ENCODE peak calls at places on chromosomes 11 and 22, in six cellular contexts. One of them, this sample, is unnamed.
A peak's percentile ranks its signal among the peaks of the same experiment; 100 is the strongest.

GRCh38 chr11:60570970-60571369 is 55.8 kb downstream of the MS4A13 start:
- DNase-seq in bronchial epithelial cell: no peak
- DNase-seq in progenitor cell of endocrine pancreas: no peak
- DNase-seq in psoas muscle: no peak
- DNase-seq in fibroblast of pulmonary artery: no peak
- DNase-seq in endodermal cell: no peak
- DNase-seq in this sample: no peak

GRCh38 chr11:85682330-85683305 is 3.4 kb downstream of the CCDC89 start:
- DNase-seq in bronchial epithelial cell: no peak
- DNase-seq in fibroblast of pulmonary artery: peak; percentile 52
- DNase-seq in psoas muscle: peak; percentile 75
- DNase-seq in progenitor cell of endocrine pancreas: no peak
- DNase-seq in endodermal cell: no peak
- DNase-seq in this sample: no peak

GRCh38 chr11:117877120-117877784 is 794 bp upstream of the FXYD6 start:
- DNase-seq in endodermal cell: peak; percentile 68
- DNase-seq in psoas muscle: no peak
- DNase-seq in fibroblast of pulmonary artery: no peak
- DNase-seq in progenitor cell of endocrine pancreas: no peak
- DNase-seq in bronchial epithelial cell: no peak
- DNase-seq in this sample: no peak

GRCh38 chr11:81207421-81208054 is 1526.1 kb downstream of the FAM181B start:
- DNase-seq in fibroblast of pulmonary artery: no peak
- DNase-seq in psoas muscle: no peak
- DNase-seq in bronchial epithelial cell: no peak
- DNase-seq in progenitor cell of endocrine pancreas: no peak
- DNase-seq in endodermal cell: peak; percentile 43
- DNase-seq in this sample: no peak

GRCh38 chr22:22397292-22397870 is 111.2 kb downstream of the ZNF280B start:
- DNase-seq in fibroblast of pulmonary artery: peak; percentile 35
- DNase-seq in progenitor cell of endocrine pancreas: no peak
- DNase-seq in bronchial epithelial cell: peak; percentile 40
- DNase-seq in endodermal cell: peak; percentile 70
- DNase-seq in psoas muscle: peak; percentile 33
- DNase-seq in this sample: peak; percentile 18

GRCh38 chr11:13135385-13136271 is 126.5 kb downstream of the RASSF10 start:
- DNase-seq in fibroblast of pulmonary artery: peak; percentile 71
- DNase-seq in progenitor cell of endocrine pancreas: no peak
- DNase-seq in psoas muscle: no peak
- DNase-seq in endodermal cell: no peak
- DNase-seq in bronchial epithelial cell: no peak
- DNase-seq in this sample: no peak

GRCh38 chr11:105867742-105868141 is 154.3 kb downstream of the MSANTD4 start:
- DNase-seq in fibroblast of pulmonary artery: no peak
- DNase-seq in bronchial epithelial cell: peak; percentile 63
- DNase-seq in endodermal cell: no peak
- DNase-seq in psoas muscle: no peak
- DNase-seq in progenitor cell of endocrine pancreas: no peak
- DNase-seq in this sample: no peak

GRCh38 chr22:45468872-45469572 is 33.7 kb upstream of the FBLN1 start:
- DNase-seq in endodermal cell: no peak
- DNase-seq in progenitor cell of endocrine pancreas: no peak
- DNase-seq in psoas muscle: no peak
- DNase-seq in bronchial epithelial cell: peak; percentile 78
- DNase-seq in fibroblast of pulmonary artery: peak; percentile 19
- DNase-seq in this sample: no peak

GRCh38 chr11:60718524-60719316 is 5.8 kb upstream of the MS4A18 start:
- DNase-seq in bronchial epithelial cell: no peak
- DNase-seq in endodermal cell: no peak
- DNase-seq in fibroblast of pulmonary artery: no peak
- DNase-seq in progenitor cell of endocrine pancreas: no peak
- DNase-seq in psoas muscle: no peak
- DNase-seq in this sample: no peak

GRCh38 chr11:130170345-130170744 is 10.8 kb downstream of the ST14 start:
- DNase-seq in bronchial epithelial cell: no peak
- DNase-seq in progenitor cell of endocrine pancreas: no peak
- DNase-seq in endodermal cell: no peak
- DNase-seq in fibroblast of pulmonary artery: no peak
- DNase-seq in psoas muscle: no peak
- DNase-seq in this sample: no peak

GRCh38 chr11:46388619-46389449 is 2.7 kb downstream of the CHRM4 start:
- DNase-seq in psoas muscle: no peak
- DNase-seq in fibroblast of pulmonary artery: no peak
- DNase-seq in progenitor cell of endocrine pancreas: no peak
- DNase-seq in endodermal cell: peak; percentile 88
- DNase-seq in bronchial epithelial cell: no peak
- DNase-seq in this sample: no peak

GRCh38 chr11:88300888-88301477 is 36.6 kb downstream of the CTSC start:
- DNase-seq in fibroblast of pulmonary artery: no peak
- DNase-seq in psoas muscle: no peak
- DNase-seq in bronchial epithelial cell: no peak
- DNase-seq in endodermal cell: peak; percentile 83
- DNase-seq in progenitor cell of endocrine pancreas: no peak
- DNase-seq in this sample: no peak

GRCh38 chr11:113667801-113668200 is 38.3 kb downstream of the TMPRSS5 start:
- DNase-seq in psoas muscle: no peak
- DNase-seq in fibroblast of pulmonary artery: no peak
- DNase-seq in progenitor cell of endocrine pancreas: no peak
- DNase-seq in endodermal cell: peak; percentile 10
- DNase-seq in bronchial epithelial cell: no peak
- DNase-seq in this sample: no peak

GRCh38 chr22:36068776-36069344 is 40.2 kb upstream of the RBFOX2 start:
- DNase-seq in bronchial epithelial cell: peak; percentile 48
- DNase-seq in progenitor cell of endocrine pancreas: no peak
- DNase-seq in psoas muscle: no peak
- DNase-seq in endodermal cell: no peak
- DNase-seq in fibroblast of pulmonary artery: no peak
- DNase-seq in this sample: no peak

GRCh38 chr22:18955696-18956095 is 19.6 kb upstream of the PRODH start:
- DNase-seq in fibroblast of pulmonary artery: no peak
- DNase-seq in bronchial epithelial cell: no peak
- DNase-seq in endodermal cell: no peak
- DNase-seq in psoas muscle: no peak
- DNase-seq in progenitor cell of endocrine pancreas: no peak
- DNase-seq in this sample: no peak

GRCh38 chr11:67572747-67573419 is 10.7 kb upstream of the GSTP1 start:
- DNase-seq in progenitor cell of endocrine pancreas: peak; percentile 48
- DNase-seq in bronchial epithelial cell: peak; percentile 55
- DNase-seq in fibroblast of pulmonary artery: peak; percentile 65
- DNase-seq in psoas muscle: peak; percentile 49
- DNase-seq in endodermal cell: peak; percentile 84
- DNase-seq in this sample: no peak

GRCh38 chr11:103450241-103450640 is 341.0 kb downstream of the DYNC2H1 start:
- DNase-seq in progenitor cell of endocrine pancreas: no peak
- DNase-seq in psoas muscle: no peak
- DNase-seq in endodermal cell: no peak
- DNase-seq in bronchial epithelial cell: no peak
- DNase-seq in fibroblast of pulmonary artery: no peak
- DNase-seq in this sample: no peak

GRCh38 chr11:68358416-68358815 is 46.0 kb downstream of the LRP5 start:
- DNase-seq in endodermal cell: no peak
- DNase-seq in fibroblast of pulmonary artery: no peak
- DNase-seq in bronchial epithelial cell: no peak
- DNase-seq in progenitor cell of endocrine pancreas: no peak
- DNase-seq in psoas muscle: no peak
- DNase-seq in this sample: no peak

GRCh38 chr11:877565-877964 is 33.0 kb downstream of the CHID1 start:
- DNase-seq in bronchial epithelial cell: no peak
- DNase-seq in fibroblast of pulmonary artery: no peak
- DNase-seq in progenitor cell of endocrine pancreas: no peak
- DNase-seq in psoas muscle: no peak
- DNase-seq in endodermal cell: peak; percentile 89
- DNase-seq in this sample: peak; percentile 43

GRCh38 chr22:27782065-27782464 is 19.5 kb downstream of the MN1 start:
- DNase-seq in endodermal cell: no peak
- DNase-seq in fibroblast of pulmonary artery: no peak
- DNase-seq in bronchial epithelial cell: no peak
- DNase-seq in progenitor cell of endocrine pancreas: no peak
- DNase-seq in psoas muscle: peak; percentile 83
- DNase-seq in this sample: no peak

GRCh38 chr22:26432619-26433311 is 3.7 kb downstream of the ASPHD2 start:
- DNase-seq in endodermal cell: no peak
- DNase-seq in progenitor cell of endocrine pancreas: no peak
- DNase-seq in psoas muscle: no peak
- DNase-seq in fibroblast of pulmonary artery: no peak
- DNase-seq in bronchial epithelial cell: no peak
- DNase-seq in this sample: no peak

GRCh38 chr11:73152086-73152853 is 10.2 kb upstream of the FCHSD2 start:
- DNase-seq in progenitor cell of endocrine pancreas: no peak
- DNase-seq in fibroblast of pulmonary artery: no peak
- DNase-seq in endodermal cell: peak; percentile 11
- DNase-seq in psoas muscle: no peak
- DNase-seq in bronchial epithelial cell: no peak
- DNase-seq in this sample: no peak

GRCh38 chr11:35013514-35014191 is 97.2 kb downstream of the PDHX start:
- DNase-seq in fibroblast of pulmonary artery: peak; percentile 29
- DNase-seq in endodermal cell: no peak
- DNase-seq in bronchial epithelial cell: no peak
- DNase-seq in progenitor cell of endocrine pancreas: no peak
- DNase-seq in psoas muscle: no peak
- DNase-seq in this sample: no peak

GRCh38 chr11:63889344-63889743 is 27.6 kb downstream of the RCOR2 start:
- DNase-seq in endodermal cell: no peak
- DNase-seq in psoas muscle: no peak
- DNase-seq in bronchial epithelial cell: peak; percentile 68
- DNase-seq in progenitor cell of endocrine pancreas: no peak
- DNase-seq in fibroblast of pulmonary artery: no peak
- DNase-seq in this sample: no peak

GRCh38 chr22:41917906-41918791 is 3.3 kb upstream of the SHISA8 start:
- DNase-seq in fibroblast of pulmonary artery: peak; percentile 72
- DNase-seq in psoas muscle: peak; percentile 62
- DNase-seq in progenitor cell of endocrine pancreas: no peak
- DNase-seq in endodermal cell: no peak
- DNase-seq in bronchial epithelial cell: peak; percentile 68
- DNase-seq in this sample: no peak

DNA sequence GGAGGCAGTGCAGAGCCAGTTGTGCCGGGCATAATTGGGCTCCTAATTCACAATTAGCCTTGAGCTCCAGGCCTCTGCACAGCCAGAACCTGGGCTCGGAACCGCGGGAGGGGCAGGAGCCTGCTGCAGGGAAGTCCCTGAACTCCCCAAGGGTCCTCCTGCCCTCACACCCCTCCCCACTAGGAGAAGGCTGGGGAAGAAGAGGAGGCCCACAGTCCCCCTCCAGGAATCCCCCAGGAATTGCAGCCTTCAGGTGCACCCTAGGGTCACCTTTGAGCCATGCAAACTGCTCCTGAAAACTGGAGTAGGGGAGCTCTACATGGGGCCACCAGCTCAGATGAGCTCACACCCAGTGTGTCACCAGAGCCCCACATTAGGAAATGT is 93.8 kb upstream of the LMO1 start:
- DNase-seq in progenitor cell of endocrine pancreas: no peak
- DNase-seq in fibroblast of pulmonary artery: no peak
- DNase-seq in bronchial epithelial cell: no peak
- DNase-seq in psoas muscle: no peak
- DNase-seq in endodermal cell: no peak
- DNase-seq in this sample: no peak
- TF ChIP-seq CTCF in progenitor cell of endocrine pancreas: no peak
- TF ChIP-seq CTCF in fibroblast of pulmonary artery: no peak
- TF ChIP-seq CTCF in bronchial epithelial cell: no peak
- TF ChIP-seq CTCF in psoas muscle: no peak
- TF ChIP-seq CTCF in endodermal cell: peak; percentile 50
- TF ChIP-seq CTCF in this sample: no peak

DNA sequence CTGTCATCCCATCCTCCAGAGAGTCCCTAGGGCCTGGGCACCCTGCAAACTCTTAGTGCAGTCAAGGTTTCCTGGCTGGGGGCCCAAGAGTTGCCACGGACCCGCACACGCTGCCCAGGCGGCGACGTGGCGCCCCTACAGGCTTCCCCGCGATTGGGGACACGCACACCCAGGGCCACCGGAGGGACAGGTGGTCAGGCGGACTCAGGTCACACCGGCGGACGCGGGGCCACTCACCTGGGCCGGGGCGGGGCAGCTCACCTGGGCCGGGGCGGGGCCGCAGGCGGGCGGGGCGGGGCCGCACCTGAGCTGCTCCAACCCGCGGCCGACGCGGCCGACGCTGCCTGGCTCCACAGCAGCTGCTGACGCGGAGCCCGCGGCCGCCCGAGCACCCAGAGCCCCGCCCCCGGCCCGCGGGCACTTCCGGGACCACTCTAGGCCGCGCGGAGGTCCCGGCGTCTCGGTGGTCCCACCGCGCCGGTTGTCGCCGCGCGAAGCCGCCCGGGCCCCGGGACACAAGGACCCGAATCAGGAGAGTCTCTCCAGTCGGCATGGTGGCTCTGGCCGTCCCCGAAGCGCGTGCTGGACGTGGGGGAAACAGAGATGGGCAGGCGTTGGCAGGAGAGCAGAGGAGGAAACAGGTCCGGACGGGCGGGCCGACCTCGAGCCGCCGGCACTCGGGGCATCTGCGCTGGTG is at the start of gene ZNF70:
- DNase-seq in fibroblast of pulmonary artery: peak; percentile 72
- DNase-seq in endodermal cell: peak; percentile 96
- DNase-seq in psoas muscle: peak; percentile 88
- DNase-seq in bronchial epithelial cell: peak; percentile 65
- DNase-seq in progenitor cell of endocrine pancreas: peak; percentile 86
- DNase-seq in this sample: peak; percentile 89
- TF ChIP-seq CTCF in fibroblast of pulmonary artery: no peak
- TF ChIP-seq CTCF in endodermal cell: peak; percentile 17
- TF ChIP-seq CTCF in psoas muscle: no peak
- TF ChIP-seq CTCF in bronchial epithelial cell: no peak
- TF ChIP-seq CTCF in progenitor cell of endocrine pancreas: peak; percentile 50
- TF ChIP-seq CTCF in this sample: no peak

DNA sequence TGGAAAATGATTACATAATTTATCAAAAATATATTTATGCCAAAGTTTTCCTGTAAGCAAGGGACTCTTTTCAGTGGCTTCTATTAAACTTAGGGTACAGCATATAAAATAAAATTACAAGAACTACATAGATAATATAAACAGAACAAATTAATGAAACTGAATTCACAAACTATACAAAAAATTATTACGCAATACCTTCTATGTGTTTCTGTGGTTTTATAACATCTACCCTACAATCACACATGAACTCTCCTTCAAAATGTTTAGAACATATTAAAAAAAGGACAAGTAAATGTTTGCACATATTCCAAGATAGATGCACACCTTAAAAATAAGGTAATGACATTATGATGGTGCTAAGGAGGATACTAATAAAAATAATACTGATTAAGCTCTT is 235.9 kb downstream of the CNTN5 start:
- DNase-seq in psoas muscle: no peak
- DNase-seq in endodermal cell: no peak
- DNase-seq in progenitor cell of endocrine pancreas: no peak
- DNase-seq in bronchial epithelial cell: no peak
- DNase-seq in fibroblast of pulmonary artery: no peak
- DNase-seq in this sample: no peak
- TF ChIP-seq CTCF in psoas muscle: no peak
- TF ChIP-seq CTCF in endodermal cell: no peak
- TF ChIP-seq CTCF in progenitor cell of endocrine pancreas: no peak
- TF ChIP-seq CTCF in bronchial epithelial cell: no peak
- TF ChIP-seq CTCF in fibroblast of pulmonary artery: no peak
- TF ChIP-seq CTCF in this sample: no peak

DNA sequence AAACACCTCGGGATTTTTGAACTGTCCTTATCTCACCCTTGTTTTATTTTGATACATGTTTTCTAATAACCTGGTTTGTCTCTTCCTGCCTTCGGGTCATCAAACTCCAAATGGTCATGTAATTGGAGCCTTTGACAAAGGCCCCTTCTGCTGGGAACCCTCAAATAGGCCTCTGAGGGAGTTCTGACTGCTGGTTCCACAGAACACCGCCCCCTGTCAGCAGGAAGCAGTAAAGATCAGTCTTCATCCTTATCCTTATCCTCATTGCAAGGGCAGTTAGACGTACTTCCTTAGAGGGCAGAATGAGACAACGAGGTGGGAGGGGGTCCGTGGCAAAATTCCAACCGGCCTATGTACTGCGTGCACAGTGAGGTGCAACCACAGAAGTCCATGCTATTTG is 12.1 kb downstream of the TRIM51 start:
- DNase-seq in psoas muscle: no peak
- DNase-seq in bronchial epithelial cell: no peak
- DNase-seq in endodermal cell: peak; percentile 48
- DNase-seq in progenitor cell of endocrine pancreas: no peak
- DNase-seq in fibroblast of pulmonary artery: no peak
- DNase-seq in this sample: no peak
- TF ChIP-seq CTCF in psoas muscle: no peak
- TF ChIP-seq CTCF in bronchial epithelial cell: no peak
- TF ChIP-seq CTCF in endodermal cell: no peak
- TF ChIP-seq CTCF in progenitor cell of endocrine pancreas: no peak
- TF ChIP-seq CTCF in fibroblast of pulmonary artery: no peak
- TF ChIP-seq CTCF in this sample: no peak

This sample was measured in nephron progenitor cell.